ENCODE peak calls at places on chromosome 6, in seven cellular contexts. S, G, A, Y, C, D and H are unnamed samples.

GRCh38 chr6:70221025-70221714 is 81.7 kb downstream of the COL9A1 start:
- DNase-seq in S (peak; percentile 7), G (peak; percentile 42), A (peak; percentile 46), Y (peak; percentile 43), C (no peak), D (peak; percentile 39), H (no peak)

GRCh38 chr6:113120577-113121285 is 736.4 kb upstream of the MARCKS start:
- DNase-seq in S (no peak), G (peak; percentile 99), A (no peak), Y (peak; percentile 88), C (no peak), D (peak; percentile 59), H (no peak)

GRCh38 chr6:42315991-42316378 is 98.3 kb upstream of the MRPS10 start:
- DNase-seq in S (no peak), G (peak; percentile 97), A (peak; percentile 15), Y (peak; percentile 97), C (no peak), D (peak; percentile 93), H (no peak)

GRCh38 chr6:105388392-105388791 is 14.5 kb downstream of the PREP start:
- DNase-seq in S (no peak), G (no peak), A (no peak), Y (peak; percentile 15), C (no peak), D (no peak), H (no peak)

GRCh38 chr6:98946266-98946817 is 1.4 kb downstream of the FBXL4 start:
- DNase-seq in S (no peak), G (peak; percentile 22), A (no peak), Y (no peak), C (no peak), D (no peak), H (no peak)

GRCh38 chr6:11324453-11325023 is 92.1 kb upstream of the NEDD9 start:
- DNase-seq in S (no peak), G (no peak), A (no peak), Y (no peak), C (no peak), D (no peak), H (no peak)

GRCh38 chr6:124960757-124961467 is 1.3 kb upstream of the RNF217 start:
- DNase-seq in S (no peak), G (peak; percentile 24), A (no peak), Y (peak; percentile 13), C (no peak), D (no peak), H (no peak)

GRCh38 chr6:25369043-25369442 is 89.9 kb downstream of the CARMIL1 start:
- DNase-seq in S (no peak), G (no peak), A (peak; percentile 52), Y (peak; percentile 5), C (no peak), D (no peak), H (no peak)

GRCh38 chr6:83770910-83771309 is 62.0 kb upstream of the SNAP91 start:
- DNase-seq in S (no peak), G (no peak), A (no peak), Y (no peak), C (no peak), D (no peak), H (no peak)

GRCh38 chr6:167779123-167779992 is 47.4 kb upstream of the AFDN start:
- DNase-seq in S (no peak), G (no peak), A (no peak), Y (no peak), C (no peak), D (no peak), H (no peak)

GRCh38 chr6:163548624-163549023 is 134.1 kb downstream of the QKI start:
- DNase-seq in S (no peak), G (no peak), A (no peak), Y (no peak), C (no peak), D (no peak), H (no peak)

GRCh38 chr6:18207949-18208348 is 52.7 kb downstream of the KDM1B start:
- DNase-seq in S (no peak), G (no peak), A (no peak), Y (no peak), C (no peak), D (no peak), H (no peak)

GRCh38 chr6:43495409-43495941 is 14.7 kb downstream of the LRRC73 start:
- DNase-seq in S (no peak), G (no peak), A (no peak), Y (no peak), C (no peak), D (peak; percentile 53), H (no peak)

GRCh38 chr6:28383235-28384142 is 16.1 kb downstream of the ZSCAN12 start:
- DNase-seq in S (peak; percentile 81), G (peak; percentile 89), A (peak; percentile 69), Y (peak; percentile 91), C (no peak), D (peak; percentile 82), H (no peak)

GRCh38 chr6:146289816-146290588 is 253.6 kb upstream of the RAB32 start:
- DNase-seq in S (no peak), G (peak; percentile 81), A (no peak), Y (peak; percentile 60), C (no peak), D (peak; percentile 20), H (no peak)

GRCh38 chr6:119205911-119206617 is 127.6 kb upstream of the FAM184A start:
- DNase-seq in S (peak; percentile 3), G (no peak), A (no peak), Y (no peak), C (no peak), D (no peak), H (no peak)

GRCh38 chr6:92706976-92707375 is 712.4 kb downstream of the EPHA7 start:
- DNase-seq in S (no peak), G (no peak), A (no peak), Y (peak; percentile 70), C (no peak), D (peak; percentile 41), H (no peak)

GRCh38 chr6:170052991-170053821 is 237.7 kb downstream of the DLL1 start:
- DNase-seq in S (no peak), G (no peak), A (no peak), Y (no peak), C (no peak), D (no peak), H (no peak)

GRCh38 chr6:33279971-33280511 is 3.1 kb downstream of the B3GALT4 start:
- DNase-seq in S (no peak), G (peak; percentile 45), A (peak; percentile 81), Y (peak; percentile 78), C (no peak), D (peak; percentile 74), H (no peak)